ENCODE peak calls at places on chromosome 7, in seven cellular contexts. O is A549, Y is tibial artery, Z is stomach, V is psoas muscle, W is lower lobe of right lung, H is caudate nucleus. B is an unnamed sample.

GRCh38 chr7:6256709-6257535 is 15.5 kb downstream of the CYTH3 start:
- DNase-seq in O (no peak), Y (peak; percentile 82), V (peak; percentile 57), W (peak; percentile 54), H (no peak), Z (no peak), B (no peak)

GRCh38 chr7:16402940-16403339 is 18.4 kb downstream of the CRPPA start:
- DNase-seq in H (no peak), Z (no peak), Y (no peak), O (no peak), W (no peak), V (no peak), B (no peak)

GRCh38 chr7:92987543-92987942 is 130.2 kb downstream of the SAMD9 start:
- DNase-seq in W (no peak), Z (no peak), V (no peak), Y (no peak), O (no peak), H (no peak), B (no peak)

GRCh38 chr7:94069154-94069739 is 65.1 kb upstream of the BET1 start:
- DNase-seq in V (no peak), H (no peak), O (no peak), Y (no peak), W (no peak), Z (no peak), B (no peak)

GRCh38 chr7:81957517-81957916 is 187.7 kb upstream of the HGF start:
- DNase-seq in H (no peak), V (no peak), W (no peak), O (no peak), Z (no peak), Y (no peak), B (no peak)

GRCh38 chr7:19752045-19752444 is 21.4 kb downstream of the TMEM196 start:
- DNase-seq in H (no peak), W (no peak), Z (no peak), Y (no peak), O (no peak), V (no peak), B (no peak)

GRCh38 chr7:151472644-151473380 is 32.9 kb upstream of the CRYGN start:
- DNase-seq in W (no peak), Y (no peak), V (peak; percentile 60), H (no peak), O (no peak), Z (no peak), B (no peak)

GRCh38 chr7:124390301-124390700 is 357.4 kb upstream of the TMEM229A start:
- DNase-seq in O (no peak), H (no peak), V (no peak), W (no peak), Z (no peak), Y (no peak), B (no peak)

GRCh38 chr7:130369110-130369711 is 11.1 kb upstream of the CPA1 start:
- DNase-seq in O (no peak), Y (no peak), Z (no peak), H (no peak), V (no peak), W (no peak), B (no peak)

GRCh38 chr7:18497800-18498199 is 2.3 kb downstream of the HDAC9 start:
- DNase-seq in V (no peak), Y (no peak), O (no peak), Z (no peak), W (no peak), H (no peak), B (no peak)

GRCh38 chr7:81402227-81402626 is 367.6 kb downstream of the HGF start:
- DNase-seq in W (no peak), H (no peak), V (no peak), O (no peak), Y (no peak), Z (no peak), B (no peak)

GRCh38 chr7:110573862-110574528 is 516.9 kb upstream of the LRRN3 start:
- DNase-seq in O (peak; percentile 32), W (no peak), H (no peak), V (no peak), Y (no peak), Z (no peak), B (no peak)

DNA sequence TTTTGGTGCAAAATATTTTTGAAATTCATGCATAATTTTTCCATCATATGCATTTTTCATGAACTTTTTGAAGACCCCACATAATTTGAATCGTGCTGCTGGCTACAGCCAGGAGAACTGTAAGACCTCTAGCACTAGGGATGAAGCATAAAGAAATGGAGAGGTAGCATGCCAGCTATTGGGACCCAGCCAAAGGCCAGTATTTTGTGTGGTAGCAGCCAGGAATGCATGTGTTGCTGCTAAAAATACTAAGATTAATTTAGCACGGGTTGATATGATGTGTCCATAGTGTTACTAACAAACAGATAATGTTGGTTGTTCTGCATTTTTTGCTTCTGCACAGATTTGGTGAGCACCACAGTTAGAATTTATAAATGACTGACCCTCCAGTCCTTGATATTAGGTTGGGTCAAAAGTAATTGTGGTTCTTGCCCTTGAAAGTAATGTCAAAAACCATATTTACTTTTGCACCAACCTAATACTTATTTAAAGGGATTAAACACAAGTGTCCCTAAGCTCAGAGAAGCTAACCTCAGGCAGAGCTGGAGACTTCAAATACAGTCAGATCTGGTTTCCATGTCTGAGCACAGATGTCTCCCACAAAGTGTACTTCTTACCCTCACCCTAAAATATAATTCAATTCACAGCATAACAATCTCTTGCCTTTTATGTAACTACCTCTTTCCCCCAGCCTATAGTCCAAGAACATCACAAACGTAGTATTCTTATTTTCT is 54.1 kb upstream of the NPSR1 start:
- DNase-seq in Y (no peak), Z (no peak), V (no peak), H (no peak), W (no peak), O (no peak), B (no peak)
- H3K27ac ChIP-seq in Y (no peak overlapping the region), Z (no peak overlapping the region), V (no peak overlapping the region), H (no peak overlapping the region), W (no peak overlapping the region), O (no peak overlapping the region), B (no peak overlapping the region)

GRCh38 chr7:148299335-148299734 is 291.2 kb upstream of the C7orf33 start:
- DNase-seq in H (no peak), Y (no peak), Z (no peak), O (no peak), W (no peak), V (no peak), B (no peak)
- H3K27ac ChIP-seq in H (no peak overlapping the region), Y (no peak overlapping the region), Z (no peak overlapping the region), O (no peak overlapping the region), W (no peak overlapping the region), V (no peak overlapping the region), B (no peak overlapping the region)

GRCh38 chr7:128948312-128948973 is 10.7 kb downstream of the IRF5 start:
- DNase-seq in O (no peak), V (no peak), W (no peak), Z (no peak), H (no peak), Y (no peak), B (no peak)
- H3K27ac ChIP-seq in O (no peak overlapping the region), V (no peak overlapping the region), W (no peak overlapping the region), Z (no peak overlapping the region), H (peak overlapping the region; percentile 13), Y (no peak overlapping the region), B (no peak overlapping the region)

GRCh38 chr7:118657391-118658005 is 433.0 kb downstream of the ANKRD7 start:
- DNase-seq in O (no peak), H (no peak), Y (no peak), W (no peak), Z (no peak), V (no peak), B (no peak)
- H3K27ac ChIP-seq in O (no peak overlapping the region), H (no peak overlapping the region), Y (no peak overlapping the region), W (no peak overlapping the region), Z (no peak overlapping the region), V (no peak overlapping the region), B (no peak overlapping the region)

DNA sequence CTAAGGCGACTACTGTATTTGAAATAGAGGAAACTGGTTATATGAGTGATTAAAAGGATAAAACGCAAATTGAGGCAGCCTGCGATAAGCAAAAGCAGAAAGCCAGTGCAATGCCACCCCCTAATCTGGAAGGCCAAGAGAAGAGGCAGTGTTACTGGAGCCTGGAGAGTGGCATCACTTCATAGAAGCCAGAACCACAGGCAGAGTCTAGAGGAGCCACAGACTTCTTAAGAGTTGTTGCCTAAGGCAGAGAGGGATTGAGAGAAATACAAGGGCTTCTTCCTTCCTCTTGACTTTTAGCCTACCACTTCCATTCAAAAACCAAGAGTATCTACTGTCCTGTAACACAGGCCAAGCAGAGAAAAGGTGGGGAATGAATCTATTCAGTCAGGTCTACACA is 94.9 kb upstream of the SKAP2 start:
- DNase-seq in V (no peak), O (no peak), H (no peak), W (no peak), Z (no peak), Y (no peak), B (no peak)
- H3K27ac ChIP-seq in V (no peak overlapping the region), O (peak overlapping the region; percentile 73), H (no peak overlapping the region), W (no peak overlapping the region), Z (no peak overlapping the region), Y (no peak overlapping the region), B (no peak overlapping the region)

GRCh38 chr7:36165802-36166201 is 12.7 kb downstream of the EEPD1 start:
- DNase-seq in V (no peak), Y (no peak), Z (no peak), O (no peak), W (no peak), H (no peak), B (no peak)
- H3K27ac ChIP-seq in V (no peak overlapping the region), Y (no peak overlapping the region), Z (no peak overlapping the region), O (no peak overlapping the region), W (no peak overlapping the region), H (no peak overlapping the region), B (no peak overlapping the region)

DNA sequence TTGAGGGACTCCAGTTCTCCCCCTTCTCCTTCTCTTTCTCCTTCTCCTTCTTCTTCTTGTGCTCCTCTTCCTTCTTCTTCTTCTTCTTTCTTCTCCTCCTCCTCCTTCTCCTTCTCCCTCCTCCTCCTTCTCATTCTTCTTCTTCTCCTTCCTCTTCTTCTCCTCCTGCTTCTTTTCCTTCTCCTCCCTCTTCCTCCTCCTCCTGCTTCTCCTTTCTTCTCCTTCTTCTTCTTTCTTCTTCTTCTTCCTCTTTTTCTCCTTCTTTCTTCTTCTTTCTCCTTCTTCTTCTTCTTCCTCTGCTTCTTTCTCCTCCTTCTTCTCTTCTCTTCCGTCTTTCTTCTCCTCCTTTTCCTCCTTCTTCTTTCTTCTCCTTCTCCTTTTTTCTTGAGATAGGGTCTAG is 25.6 kb upstream of the LIMK1 start:
- DNase-seq in Y (no peak), W (no peak), Z (no peak), H (no peak), V (no peak), O (no peak), B (no peak)
- H3K27ac ChIP-seq in Y (peak overlapping the region; percentile 84), W (no peak overlapping the region), Z (no peak overlapping the region), H (no peak overlapping the region), V (no peak overlapping the region), O (no peak overlapping the region), B (no peak overlapping the region)

B was measured in substantia nigra.